ENCODE peak calls at places on chromosome 17, in six cellular contexts. Q is small intestine, A is heart right ventricle, J is RWPE1, N is prostate gland, X is PC-9. C is an unnamed sample.

GRCh38 chr17:37769050-37769449 is 24.2 kb upstream of the HNF1B start:
- DNase-seq in N (no peak), X (no peak), J (no peak), A (no peak), Q (no peak), C (no peak)

GRCh38 chr17:37516131-37516561 is 26.5 kb downstream of the DUSP14 start:
- DNase-seq in Q (no peak), J (peak; percentile 27), X (no peak), A (no peak), N (no peak), C (no peak)

GRCh38 chr17:79601604-79602420 is 9.0 kb downstream of the RBFOX3 start:
- DNase-seq in J (no peak), A (no peak), X (no peak), N (no peak), Q (no peak), C (no peak)

GRCh38 chr17:53061446-53061845 is 761.3 kb upstream of the KIF2B start:
- DNase-seq in X (no peak), Q (no peak), N (no peak), A (no peak), J (no peak), C (no peak)

GRCh38 chr17:78674156-78674555 is 97.0 kb upstream of the DNAH17 start:
- DNase-seq in A (no peak), J (no peak), Q (no peak), X (no peak), N (peak; percentile 29), C (no peak)

GRCh38 chr17:21033350-21033749 is 9.5 kb downstream of the USP22 start:
- DNase-seq in A (no peak), X (no peak), Q (no peak), J (no peak), N (no peak), C (no peak)

GRCh38 chr17:61157246-61157887 is 242.3 kb upstream of the TBX2 start:
- DNase-seq in X (no peak), A (no peak), Q (no peak), J (no peak), N (no peak), C (no peak)

GRCh38 chr17:66655861-66656260 is 179.1 kb upstream of the CACNG5 start:
- DNase-seq in J (peak; percentile 80), A (no peak), X (no peak), Q (no peak), N (no peak), C (no peak)

GRCh38 chr17:1966274-1967086 is 58.7 kb downstream of the RTN4RL1 start:
- DNase-seq in N (no peak), Q (no peak), X (no peak), A (no peak), J (no peak), C (no peak)

GRCh38 chr17:15404116-15404730 is 62.8 kb upstream of the TEKT3 start:
- DNase-seq in N (no peak), X (no peak), Q (no peak), A (no peak), J (no peak), C (no peak)

GRCh38 chr17:30372755-30373154 is 6.0 kb upstream of the CPD start:
- DNase-seq in X (peak; percentile 8), Q (no peak), J (peak; percentile 75), N (no peak), A (no peak), C (no peak)

GRCh38 chr17:72995008-72995656 is 97.4 kb downstream of the SLC39A11 start:
- DNase-seq in X (no peak), A (no peak), N (no peak), J (no peak), Q (no peak), C (no peak)

GRCh38 chr17:37605813-37606505 is 3.3 kb downstream of the SYNRG start:
- DNase-seq in A (no peak), X (no peak), N (no peak), Q (peak; percentile 52), J (no peak), C (no peak)

GRCh38 chr17:9696279-9697044 is 51.1 kb downstream of the USP43 start:
- DNase-seq in N (no peak), A (no peak), Q (peak; percentile 8), X (no peak), J (no peak), C (no peak)

GRCh38 chr17:37385439-37385990 is 9.7 kb downstream of the C17orf78 start:
- DNase-seq in Q (peak; percentile 92), X (no peak), N (no peak), A (no peak), J (no peak), C (no peak)

GRCh38 chr17:82227629-82228277 is 1.1 kb upstream of the SLC16A3 start:
- DNase-seq in Q (no peak), J (no peak), X (no peak), A (no peak), N (no peak), C (no peak)

GRCh38 chr17:28750178-28751047 is 6.6 kb downstream of the TRAF4 start:
- DNase-seq in N (peak; percentile 95), A (peak; percentile 91), Q (peak; percentile 93), X (peak; percentile 91), J (peak; percentile 69), C (peak; percentile 92)

GRCh38 chr17:68640601-68641000 is 39.4 kb upstream of the FAM20A start:
- DNase-seq in N (no peak), Q (no peak), X (no peak), J (no peak), A (no peak), C (no peak)

GRCh38 chr17:5585814-5586558 is 1.7 kb upstream of the NLRP1 start:
- DNase-seq in X (peak; percentile 15), A (no peak), N (no peak), Q (no peak), J (peak; percentile 57), C (no peak)

GRCh38 chr17:74407384-74407783 is 24.5 kb upstream of the GPRC5C start:
- DNase-seq in A (no peak), Q (no peak), J (no peak), X (no peak), N (no peak), C (no peak)

DNA sequence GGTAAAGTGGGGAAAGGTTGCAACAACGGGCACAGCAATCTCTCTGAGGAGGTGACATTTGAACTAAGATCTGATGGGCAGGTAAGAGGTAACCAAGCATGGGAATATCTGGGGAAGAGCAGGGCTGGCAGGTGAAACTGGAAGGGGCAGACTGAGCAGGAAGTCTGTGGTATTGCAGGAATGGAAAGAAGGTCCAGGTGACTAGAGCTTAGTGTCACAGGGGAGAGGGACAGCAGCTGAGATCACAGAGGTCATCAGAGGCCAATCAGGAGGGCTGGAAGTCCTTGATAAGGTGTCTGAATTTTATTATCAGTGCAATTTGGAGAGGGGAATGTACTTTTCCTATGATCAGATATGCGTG is 73.3 kb upstream of the DHX40 start:
- DNase-seq in X (peak; percentile 40), Q (no peak), J (no peak), A (no peak), N (no peak), C (no peak)
- H3K27ac ChIP-seq in X (peak overlapping the region; percentile 12), Q (no peak overlapping the region), J (no peak overlapping the region), A (no peak overlapping the region), N (no peak overlapping the region), C (no peak overlapping the region)

DNA sequence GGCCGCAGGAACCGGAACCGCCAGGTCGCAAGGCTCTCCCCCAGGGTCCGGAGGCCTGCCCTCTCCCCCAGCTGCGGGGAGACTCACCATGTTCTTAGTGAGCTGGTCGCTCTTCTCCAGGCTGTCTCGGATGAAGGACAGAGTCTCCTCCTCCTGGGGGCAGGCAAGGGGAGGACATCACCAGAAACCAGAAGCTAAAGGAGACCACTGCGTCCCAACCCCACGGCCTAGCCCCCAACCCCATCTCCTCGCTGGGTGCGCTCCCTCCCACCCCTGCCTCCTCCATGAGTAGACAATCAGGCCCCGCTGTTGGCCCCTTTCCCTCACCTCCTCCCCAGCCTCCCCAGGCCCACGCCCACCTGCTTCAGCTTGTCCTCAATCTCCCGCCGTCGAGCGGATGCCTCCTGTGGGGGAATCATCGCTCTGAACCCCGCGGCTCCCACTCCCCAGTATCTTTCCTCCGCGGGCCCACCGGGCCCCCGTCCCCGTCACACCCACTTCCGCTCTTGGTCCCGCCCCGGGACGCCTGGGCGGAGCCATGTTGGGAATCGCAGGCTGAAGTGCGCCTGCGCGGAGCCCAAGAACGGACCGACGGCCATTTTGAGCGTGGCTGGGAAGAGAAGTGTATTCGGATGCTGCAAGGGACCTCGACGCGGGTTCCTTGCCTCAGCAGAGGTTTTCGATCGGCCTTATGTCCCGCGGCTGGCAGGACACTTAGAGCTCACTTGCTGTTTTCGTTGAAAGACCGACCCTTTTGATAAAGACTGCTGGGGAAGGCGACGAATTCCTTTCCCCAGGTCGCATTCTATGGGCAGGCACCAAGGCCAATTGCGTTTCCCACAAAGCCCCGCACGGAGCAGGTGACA is at the start of gene EXOC7:
- DNase-seq in X (peak; percentile 92), Q (peak; percentile 95), A (peak; percentile 93), J (peak; percentile 95), N (peak; percentile 90), C (peak; percentile 86)
- H3K27ac ChIP-seq in X (peak within 1 kb of the TSS; percentile 73), Q (peak within 1 kb of the TSS; percentile 76), A (peak within 1 kb of the TSS; percentile 88), J (peak within 1 kb of the TSS; percentile 79), N (peak within 1 kb of the TSS; percentile 89), C (peak within 1 kb of the TSS; percentile 88)

GRCh38 chr17:52027620-52028019 is 130.9 kb downstream of the CA10 start:
- DNase-seq in N (no peak), X (no peak), J (peak; percentile 66), Q (no peak), A (no peak), C (no peak)
- H3K27ac ChIP-seq in N (no peak overlapping the region), X (no peak overlapping the region), J (no peak overlapping the region), Q (no peak overlapping the region), A (no peak overlapping the region), C (no peak overlapping the region)

GRCh38 chr17:3965123-3965800 is 1.0 kb upstream of the ATP2A3 start:
- DNase-seq in N (peak; percentile 62), J (no peak), A (peak; percentile 60), X (peak; percentile 71), Q (peak; percentile 90), C (no peak)

GRCh38 chr17:3962217-3963069 is 1.8 kb downstream of the ATP2A3 start:
- DNase-seq in X (no peak), N (no peak), Q (no peak), A (no peak), J (no peak), C (no peak)

GRCh38 chr17:3966720-3967363 is 2.6 kb upstream of the ATP2A3 start:
- DNase-seq in J (no peak), Q (peak; percentile 88), A (no peak), X (no peak), N (no peak), C (no peak)

GRCh38 chr17:3963214-3964201 is 729 bp downstream of the ATP2A3 start:
- DNase-seq in Q (peak; percentile 57), X (no peak), A (no peak), N (no peak), J (no peak), C (no peak)

DNA sequence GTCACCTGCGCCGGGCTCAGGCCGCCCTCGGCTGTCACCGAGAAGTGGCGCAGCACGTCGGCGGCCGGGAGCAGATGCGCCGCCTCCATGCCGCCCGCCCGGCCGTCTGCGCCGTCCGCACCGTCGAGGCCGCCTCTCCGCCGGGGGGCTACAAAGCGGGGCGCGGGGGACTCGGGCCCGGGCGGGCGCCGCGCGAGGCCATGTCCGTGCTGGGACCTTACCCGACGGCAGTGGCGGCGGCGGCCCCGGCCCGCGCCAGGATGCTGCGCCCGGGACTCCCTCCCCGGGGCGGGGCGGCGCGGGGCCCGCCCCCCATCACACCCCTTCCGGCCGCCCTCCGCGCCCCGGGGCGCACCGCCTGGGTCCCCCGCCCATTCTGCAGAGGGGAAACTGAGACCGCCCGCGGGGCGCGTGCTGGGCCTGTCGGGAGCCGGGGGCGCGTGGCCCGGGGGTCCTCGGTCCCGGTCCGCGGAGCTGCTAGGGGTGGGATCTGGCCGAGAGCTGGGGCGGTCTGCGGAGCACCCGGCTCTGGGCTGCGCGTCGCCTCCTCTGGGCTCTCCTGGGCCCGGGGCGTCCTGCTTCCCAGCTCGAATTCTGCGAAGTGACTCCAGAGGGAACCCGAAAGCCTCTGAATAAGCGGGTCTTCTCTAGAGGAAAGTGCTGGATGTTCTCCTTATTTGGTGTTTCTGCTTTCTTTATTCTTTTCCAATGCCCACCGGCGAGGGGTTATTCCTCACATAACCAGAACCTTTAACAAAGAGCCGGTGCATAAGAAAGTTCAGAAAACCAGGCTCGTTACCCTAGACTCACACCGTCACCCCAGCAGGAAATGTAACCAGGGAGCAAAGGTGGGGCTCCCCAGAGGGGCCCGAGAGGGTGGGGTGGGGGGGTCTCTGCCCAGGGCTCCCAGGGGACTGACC is at the start of gene ATP2A3:
- DNase-seq in A (peak; percentile 57), X (peak; percentile 38), Q (peak; percentile 64), J (no peak), N (no peak), C (no peak)
- H3K27ac ChIP-seq in A (peak within 1 kb of the TSS; percentile 73), X (no peak within 1 kb of the TSS), Q (peak within 1 kb of the TSS; percentile 77), J (no peak within 1 kb of the TSS), N (peak within 1 kb of the TSS; percentile 78), C (no peak within 1 kb of the TSS)

C was measured in breast epithelium.